ENCODE peak calls at places on chromosomes 6 and 20, in seven cellular contexts. O, K, S, L, P, I and M are unnamed samples.

GRCh38 chr6:111725446-111726112 is 119.9 kb upstream of the TRAF3IP2 start:
- DNase-seq in L (no peak), K (no peak), O (no peak), P (no peak), S (no peak), I (no peak), M (no peak)

GRCh38 chr6:157892363-157892878 is 69.4 kb downstream of the SNX9 start:
- DNase-seq in S (no peak), L (no peak), I (no peak), K (no peak), O (no peak), P (no peak), M (no peak)

GRCh38 chr6:15948930-15949900 is 179.7 kb upstream of the MYLIP start:
- DNase-seq in L (peak; percentile 65), P (no peak), I (peak; percentile 67), K (no peak), S (peak; percentile 61), O (peak; percentile 28), M (no peak)

GRCh38 chr20:11810316-11811130 is 107.2 kb upstream of the BTBD3 start:
- DNase-seq in I (no peak), P (no peak), S (no peak), O (no peak), K (peak; percentile 60), L (no peak), M (peak; percentile 74)

GRCh38 chr20:45592574-45593189 is 13.6 kb upstream of the WFDC8 start:
- DNase-seq in K (peak; percentile 67), P (no peak), L (no peak), I (no peak), S (no peak), O (peak; percentile 85), M (peak; percentile 29)

GRCh38 chr6:35895560-35895959 is 25.3 kb downstream of the SRPK1 start:
- DNase-seq in I (no peak), P (no peak), K (no peak), L (no peak), S (no peak), O (no peak), M (no peak)

GRCh38 chr6:167444602-167445346 is 119.9 kb downstream of the TTLL2 start:
- DNase-seq in K (no peak), L (no peak), P (no peak), S (no peak), I (no peak), O (no peak), M (no peak)

GRCh38 chr6:3471286-3471685 is 14.4 kb upstream of the SLC22A23 start:
- DNase-seq in K (no peak), I (no peak), S (no peak), O (no peak), L (no peak), P (no peak), M (no peak)

GRCh38 chr20:17612287-17612974 is 42.6 kb downstream of the DSTN start:
- DNase-seq in O (peak; percentile 21), K (no peak), P (peak; percentile 53), I (peak; percentile 43), L (peak; percentile 85), S (peak; percentile 61), M (peak; percentile 70)

GRCh38 chr6:15207923-15208322 is 37.9 kb upstream of the JARID2 start:
- DNase-seq in O (peak; percentile 84), S (no peak), L (no peak), K (peak; percentile 15), P (no peak), I (no peak), M (peak; percentile 15)

GRCh38 chr20:50286609-50287008 is 96.0 kb downstream of the CEBPB start:
- DNase-seq in L (no peak), I (peak; percentile 43), P (peak; percentile 82), K (no peak), S (no peak), O (no peak), M (peak; percentile 93)

GRCh38 chr6:106667022-106667402 is 37.6 kb downstream of the QRSL1 start:
- DNase-seq in I (no peak), P (no peak), L (no peak), O (no peak), K (no peak), S (no peak), M (no peak)

GRCh38 chr20:37305839-37306238 is 16.4 kb downstream of the MANBAL start:
- DNase-seq in I (no peak), L (no peak), P (no peak), K (no peak), O (no peak), S (no peak), M (no peak)

GRCh38 chr20:36888880-36889516 is 13.1 kb downstream of the TLDC2 start:
- DNase-seq in L (peak; percentile 42), K (no peak), S (no peak), O (no peak), I (no peak), P (no peak), M (no peak)

GRCh38 chr20:54197621-54198604 is 10.0 kb upstream of the PFDN4 start:
- DNase-seq in I (no peak), P (no peak), O (peak; percentile 45), L (no peak), S (no peak), K (peak; percentile 43), M (peak; percentile 85)

GRCh38 chr6:20092071-20092566 is 120.2 kb downstream of the MBOAT1 start:
- DNase-seq in K (peak; percentile 58), P (no peak), I (no peak), S (no peak), L (no peak), O (peak; percentile 80), M (peak; percentile 69)

GRCh38 chr20:1417273-1417672 is 24.4 kb upstream of the FKBP1A start:
- DNase-seq in I (no peak), O (no peak), K (no peak), L (no peak), S (no peak), P (no peak), M (peak; percentile 76)

GRCh38 chr20:58706150-58706892 is 13.7 kb downstream of the NPEPL1 start:
- DNase-seq in S (no peak), K (no peak), O (no peak), P (peak; percentile 25), I (peak; percentile 3), L (peak; percentile 46), M (no peak)

GRCh38 chr20:47620808-47621805 is 119.4 kb downstream of the NCOA3 start:
- DNase-seq in S (no peak), P (no peak), K (peak; percentile 39), L (no peak), I (no peak), O (peak; percentile 75), M (peak; percentile 86)

GRCh38 chr20:20785226-20785625 is 72.8 kb upstream of the RALGAPA2 start:
- DNase-seq in K (no peak), P (no peak), L (no peak), S (no peak), O (no peak), I (no peak), M (no peak)

GRCh38 chr6:124487778-124488431 is 474.3 kb upstream of the RNF217 start:
- DNase-seq in K (no peak), O (no peak), L (no peak), I (no peak), P (no peak), S (no peak), M (no peak)

GRCh38 chr6:22145823-22146379 is 150.9 kb downstream of the PRL start:
- DNase-seq in L (no peak), I (no peak), O (peak; percentile 69), S (no peak), K (no peak), P (no peak), M (peak; percentile 74)
- TF ChIP-seq CTCF in L (no peak), I (no peak), O (peak; percentile 9), S (no peak), K (no peak), P (no peak), M (no peak)

DNA sequence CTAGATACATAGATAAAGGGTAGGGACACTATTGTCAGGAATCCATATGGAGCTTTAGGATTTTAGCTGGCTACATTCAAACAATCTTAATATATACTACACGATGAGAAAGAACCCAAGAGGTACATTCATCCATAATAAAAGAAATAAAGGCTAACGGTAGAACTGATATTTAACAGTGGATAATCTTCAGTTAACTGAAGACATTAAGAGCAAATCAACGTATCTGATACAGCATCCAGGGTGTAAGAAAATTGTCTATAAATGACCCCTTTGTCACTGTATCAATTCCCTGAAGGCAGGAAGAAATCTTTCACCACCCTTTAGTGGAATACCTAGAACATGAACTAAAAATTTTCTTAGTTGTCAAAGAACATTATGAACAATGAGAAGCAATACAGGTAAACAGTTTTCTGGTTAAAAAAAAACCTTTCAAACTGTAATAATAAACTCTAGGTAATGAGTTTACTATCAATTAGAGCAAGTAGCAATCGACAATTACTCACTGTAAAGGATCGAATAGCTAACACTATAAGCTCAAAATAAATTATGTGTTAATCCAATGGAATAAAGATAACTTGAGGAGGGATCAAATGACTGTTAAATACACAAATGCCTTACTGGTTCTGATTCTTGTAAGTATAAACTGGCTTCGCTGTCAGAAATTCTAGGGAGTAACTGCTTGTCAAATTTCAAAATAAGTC is 11.8 kb downstream of the ROMO1 start:
- DNase-seq in S (no peak), P (no peak), I (no peak), K (no peak), L (no peak), O (no peak), M (no peak)
- H3K4me3 ChIP-seq in S (no peak overlapping the region), P (no peak overlapping the region), I (no peak overlapping the region), K (no peak overlapping the region), L (no peak overlapping the region), O (no peak overlapping the region), M (no peak overlapping the region)

DNA sequence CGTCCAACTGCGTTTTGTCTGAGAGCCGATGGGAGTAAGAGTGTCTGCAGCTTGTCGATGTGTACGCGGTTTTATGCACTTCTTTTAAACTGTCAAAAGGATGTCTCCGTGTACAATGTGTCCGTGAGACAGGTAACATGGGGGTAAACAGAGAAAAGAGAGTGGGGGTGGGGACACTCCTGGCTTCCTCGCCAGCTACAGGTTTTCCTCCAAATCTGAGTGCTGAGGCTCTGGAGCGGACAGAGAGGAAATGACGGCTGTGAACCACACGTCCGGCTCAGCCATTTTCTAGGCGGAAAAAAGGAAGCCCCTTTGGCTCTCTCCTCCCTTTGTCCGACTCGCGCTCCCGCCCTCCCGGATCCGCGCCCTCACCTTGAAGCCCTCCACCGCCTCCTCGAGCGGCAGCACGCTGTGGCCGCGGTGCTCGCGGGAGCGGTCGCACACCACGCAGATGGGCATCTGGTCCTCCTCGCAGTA is 906 bp downstream of the TRIM27 start:
- DNase-seq in L (peak; percentile 86), P (no peak), O (peak; percentile 63), S (no peak), K (peak; percentile 59), I (peak; percentile 52), M (peak; percentile 60)
- TF ChIP-seq CTCF in L (no peak), P (no peak), O (no peak), S (no peak), K (no peak), I (no peak), M (no peak)

GRCh38 chr20:61230-61629 is 26.2 kb upstream of the DEFB125 start:
- DNase-seq in I (no peak), O (no peak), S (no peak), L (no peak), K (no peak), P (no peak), M (no peak)

GRCh38 chr20:64026-64603 is 23.4 kb upstream of the DEFB125 start:
- DNase-seq in I (no peak), O (no peak), P (no peak), L (no peak), K (no peak), S (no peak), M (no peak)

GRCh38 chr20:60035-60918 is 27.2 kb upstream of the DEFB125 start:
- DNase-seq in P (no peak), K (no peak), O (no peak), I (no peak), L (no peak), S (no peak), M (peak; percentile 7)

GRCh38 chr20:62487-62886 is 25.0 kb upstream of the DEFB125 start:
- DNase-seq in O (no peak), S (no peak), P (no peak), L (no peak), I (no peak), K (no peak), M (no peak)

GRCh38 chr20:61757-62156 is 25.7 kb upstream of the DEFB125 start:
- DNase-seq in K (no peak), O (no peak), P (no peak), S (no peak), I (no peak), L (no peak), M (no peak)
- H3K4me3 ChIP-seq in K (no peak overlapping the region), O (no peak overlapping the region), P (no peak overlapping the region), S (no peak overlapping the region), I (no peak overlapping the region), L (no peak overlapping the region), M (no peak overlapping the region)